ENCODE peak calls at places on chromosomes 4 and X, in ten cellular contexts. I is CD4-positive, alpha-beta memory T cell; N is Ammon's horn; O is SHP77 treated with DMSO at 0.1 percent for 48 hours; X is astrocyte of the spinal cord; D is central memory CD8-positive, alpha-beta T cell; R is activated CD4-positive, CD25-positive, alpha-beta regulatory T cell; T is NCI-H146; U is HT-29; A is amniotic stem cell. V is an unnamed sample.

GRCh38 chrX:107389726-107390125 is 59.7 kb upstream of the FRMPD3 start:
- DNase-seq in O (no peak), I (no peak), N (no peak), T (no peak), A (no peak), U (no peak), X (no peak), R (no peak), D (no peak), V (no peak)

GRCh38 chr4:138439143-138439581 is 197.0 kb upstream of the SLC7A11 start:
- DNase-seq in R (no peak), T (peak), X (peak), D (no peak), U (no peak), I (no peak), A (no peak), O (no peak), N (no peak), V (peak)

GRCh38 chr4:74013269-74013668 is 14.8 kb upstream of the CXCL5 start:
- DNase-seq in X (no peak), A (no peak), I (no peak), R (no peak), N (no peak), U (no peak), D (no peak), O (no peak), T (no peak), V (no peak)

GRCh38 chrX:101550825-101551767 is 749 bp downstream of the ARMCX1 start:
- DNase-seq in D (no peak), I (no peak), T (peak), O (no peak), U (no peak), A (no peak), N (peak), R (no peak), X (peak), V (peak)

GRCh38 chrX:53798281-53798680 is 111.8 kb upstream of the HUWE1 start:
- DNase-seq in O (no peak), T (no peak), N (no peak), U (no peak), A (no peak), I (peak), D (no peak), R (no peak), X (no peak), V (no peak)

GRCh38 chr4:124111922-124112321 is 600.6 kb downstream of the ANKRD50 start:
- DNase-seq in O (peak), T (peak), I (no peak), A (peak), U (peak), R (no peak), N (peak), D (no peak), X (peak), V (peak)

GRCh38 chrX:11269006-11269405 is 24.2 kb upstream of the AMELX start:
- DNase-seq in U (no peak), T (no peak), I (no peak), X (no peak), O (no peak), A (no peak), N (no peak), R (no peak), D (no peak), V (no peak)

GRCh38 chrX:76850851-76851250 is 423.3 kb downstream of the MAGEE1 start:
- DNase-seq in X (no peak), I (no peak), R (no peak), U (no peak), T (no peak), A (no peak), D (no peak), N (peak), O (no peak), V (no peak)

GRCh38 chr4:147201016-147201415 is 255.4 kb upstream of the TTC29 start:
- DNase-seq in A (no peak), O (no peak), D (no peak), N (no peak), R (no peak), I (no peak), U (no peak), T (no peak), X (no peak), V (peak)

GRCh38 chr4:29734785-29735184 is 985.4 kb upstream of the PCDH7 start:
- DNase-seq in D (no peak), X (no peak), O (no peak), I (no peak), A (no peak), T (no peak), R (no peak), U (no peak), N (no peak), V (no peak)

GRCh38 chr4:5524451-5524850 is 183.9 kb downstream of the EVC2 start:
- DNase-seq in R (no peak), I (no peak), U (no peak), N (no peak), O (no peak), T (no peak), A (no peak), D (no peak), X (no peak), V (no peak)

GRCh38 chr4:152939655-152940054 is 3.5 kb downstream of the FHDC1 start:
- DNase-seq in R (no peak), D (no peak), A (no peak), N (no peak), O (no peak), I (no peak), T (no peak), X (no peak), U (no peak), V (no peak)

GRCh38 chr4:86493460-86493859 is 100.7 kb upstream of the PTPN13 start:
- DNase-seq in D (no peak), T (no peak), I (no peak), X (no peak), N (peak), R (no peak), O (no peak), A (no peak), U (no peak), V (peak)

GRCh38 chr4:127997534-127998388 is 32.6 kb downstream of the ABHD18 start:
- DNase-seq in T (no peak), D (no peak), N (peak), A (peak), X (peak), R (no peak), I (peak), O (no peak), U (peak), V (peak)

GRCh38 chr4:151992301-151992700 is 231.5 kb upstream of the GATB start:
- DNase-seq in T (no peak), D (no peak), I (no peak), X (no peak), A (no peak), R (no peak), U (no peak), O (no peak), N (no peak), V (no peak)

GRCh38 chrX:53287493-53288138 is 6.2 kb upstream of the IQSEC2 start:
- DNase-seq in R (no peak), X (peak), D (peak), I (peak), T (no peak), O (peak), A (peak), N (peak), U (peak), V (peak)

GRCh38 chrX:48972214-48973164 is 845 bp upstream of the KCND1 start:
- DNase-seq in N (peak), U (peak), R (no peak), I (peak), A (no peak), D (no peak), X (peak), O (no peak), T (peak), V (peak)

GRCh38 chr4:162494935-162495334 is 331.1 kb upstream of the FSTL5 start:
- DNase-seq in D (no peak), T (no peak), O (no peak), I (no peak), X (no peak), U (no peak), N (no peak), A (no peak), R (no peak), V (no peak)

GRCh38 chr4:171928336-171928735 is 115.1 kb downstream of the GALNTL6 start:
- DNase-seq in N (no peak), R (no peak), O (no peak), U (no peak), I (no peak), T (no peak), A (no peak), X (no peak), D (no peak), V (no peak)

GRCh38 chrX:74465424-74465823 is 44.1 kb downstream of the SLC16A2 start:
- DNase-seq in A (no peak), O (no peak), R (no peak), X (no peak), N (no peak), T (no peak), U (no peak), I (no peak), D (no peak), V (peak)

GRCh38 chr4:24747234-24747975 is 48.0 kb upstream of the SOD3 start:
- DNase-seq in T (no peak), R (no peak), O (no peak), D (no peak), A (no peak), X (no peak), U (no peak), N (no peak), I (no peak), V (no peak)

GRCh38 chrX:46575991-46576392 is 2.4 kb downstream of the CHST7 start:
- DNase-seq in O (no peak), D (no peak), R (no peak), X (no peak), A (no peak), I (no peak), U (no peak), N (no peak), T (peak), V (peak)

GRCh38 chr4:148112231-148112982 is 329.8 kb downstream of the NR3C2 start:
- DNase-seq in X (peak), D (no peak), N (peak), R (no peak), U (no peak), T (no peak), O (no peak), A (no peak), I (no peak), V (peak)

GRCh38 chr4:123484291-123484926 is 87.8 kb downstream of the SPRY1 start:
- DNase-seq in A (no peak), O (no peak), U (no peak), R (no peak), D (no peak), T (peak), N (no peak), I (no peak), X (no peak), V (peak)

GRCh38 chr4:151043803-151044535 is 28.9 kb upstream of the LRBA start:
- DNase-seq in I (no peak), D (no peak), T (no peak), X (no peak), A (no peak), O (no peak), R (no peak), N (no peak), U (no peak), V (peak)

GRCh38 chrX:25013593-25014365 is 2.0 kb downstream of the ARX start:
- DNase-seq in I (no peak), D (no peak), N (no peak), A (no peak), T (peak), R (no peak), O (no peak), X (no peak), U (peak), V (no peak)

V was measured in IMR-90.